ENCODE peak calls at places on chromosomes 7 and 10, in ten cellular contexts. One of them, this sample, is unnamed.

GRCh38 chr7:11749629-11750028 is 82.4 kb downstream of the THSD7A start:
- DNase-seq in PC-9: peak; percentile 71
- DNase-seq in AG04449: no peak
- DNase-seq in brain microvascular endothelial cell: no peak
- DNase-seq in CD8-positive, alpha-beta T cell: no peak
- DNase-seq in body of pancreas: no peak
- DNase-seq in HepG2: no peak
- DNase-seq in dorsolateral prefrontal cortex: no peak
- DNase-seq in breast epithelium: no peak
- DNase-seq in tibial artery: no peak
- DNase-seq in this sample: no peak

GRCh38 chr7:30163231-30163894 is 28.6 kb downstream of the MTURN start:
- DNase-seq in brain microvascular endothelial cell: peak; percentile 45
- DNase-seq in CD8-positive, alpha-beta T cell: no peak
- DNase-seq in HepG2: peak; percentile 10
- DNase-seq in PC-9: no peak
- DNase-seq in tibial artery: no peak
- DNase-seq in AG04449: no peak
- DNase-seq in dorsolateral prefrontal cortex: no peak
- DNase-seq in breast epithelium: no peak
- DNase-seq in body of pancreas: no peak
- DNase-seq in this sample: no peak

GRCh38 chr7:98619450-98620321 is 2.6 kb downstream of the NPTX2 start:
- DNase-seq in breast epithelium: no peak
- DNase-seq in AG04449: no peak
- DNase-seq in HepG2: peak; percentile 69
- DNase-seq in CD8-positive, alpha-beta T cell: no peak
- DNase-seq in body of pancreas: peak; percentile 91
- DNase-seq in dorsolateral prefrontal cortex: peak; percentile 56
- DNase-seq in PC-9: no peak
- DNase-seq in tibial artery: no peak
- DNase-seq in brain microvascular endothelial cell: no peak
- DNase-seq in this sample: peak; percentile 12

GRCh38 chr7:6443372-6443941 is 4.3 kb downstream of the DAGLB start:
- DNase-seq in brain microvascular endothelial cell: peak; percentile 97
- DNase-seq in AG04449: peak; percentile 79
- DNase-seq in PC-9: peak; percentile 93
- DNase-seq in tibial artery: no peak
- DNase-seq in CD8-positive, alpha-beta T cell: no peak
- DNase-seq in dorsolateral prefrontal cortex: no peak
- DNase-seq in body of pancreas: no peak
- DNase-seq in HepG2: peak; percentile 18
- DNase-seq in breast epithelium: no peak
- DNase-seq in this sample: peak; percentile 64

GRCh38 chr10:1615186-1615954 is 122.0 kb downstream of the ADARB2 start:
- DNase-seq in body of pancreas: no peak
- DNase-seq in brain microvascular endothelial cell: no peak
- DNase-seq in PC-9: no peak
- DNase-seq in dorsolateral prefrontal cortex: no peak
- DNase-seq in AG04449: no peak
- DNase-seq in tibial artery: no peak
- DNase-seq in CD8-positive, alpha-beta T cell: no peak
- DNase-seq in HepG2: no peak
- DNase-seq in breast epithelium: no peak
- DNase-seq in this sample: no peak

GRCh38 chr7:19175241-19175640 is 30.0 kb upstream of the FERD3L start:
- DNase-seq in body of pancreas: no peak
- DNase-seq in tibial artery: no peak
- DNase-seq in breast epithelium: no peak
- DNase-seq in CD8-positive, alpha-beta T cell: no peak
- DNase-seq in PC-9: no peak
- DNase-seq in HepG2: no peak
- DNase-seq in dorsolateral prefrontal cortex: no peak
- DNase-seq in AG04449: no peak
- DNase-seq in brain microvascular endothelial cell: no peak
- DNase-seq in this sample: no peak

GRCh38 chr7:25028370-25028971 is 48.5 kb upstream of the OSBPL3 start:
- DNase-seq in breast epithelium: no peak
- DNase-seq in AG04449: peak; percentile 49
- DNase-seq in dorsolateral prefrontal cortex: no peak
- DNase-seq in brain microvascular endothelial cell: peak; percentile 76
- DNase-seq in HepG2: peak; percentile 76
- DNase-seq in tibial artery: no peak
- DNase-seq in body of pancreas: no peak
- DNase-seq in CD8-positive, alpha-beta T cell: no peak
- DNase-seq in PC-9: peak; percentile 99
- DNase-seq in this sample: peak; percentile 89

GRCh38 chr7:101179117-101179779 is 845 bp downstream of the NAT16 start:
- DNase-seq in HepG2: no peak
- DNase-seq in AG04449: no peak
- DNase-seq in brain microvascular endothelial cell: no peak
- DNase-seq in CD8-positive, alpha-beta T cell: no peak
- DNase-seq in breast epithelium: no peak
- DNase-seq in body of pancreas: no peak
- DNase-seq in dorsolateral prefrontal cortex: no peak
- DNase-seq in tibial artery: no peak
- DNase-seq in PC-9: no peak
- DNase-seq in this sample: no peak

GRCh38 chr7:57384380-57384779 is 65.6 kb upstream of the ZNF716 start:
- DNase-seq in brain microvascular endothelial cell: no peak
- DNase-seq in HepG2: no peak
- DNase-seq in AG04449: no peak
- DNase-seq in tibial artery: no peak
- DNase-seq in dorsolateral prefrontal cortex: no peak
- DNase-seq in body of pancreas: no peak
- DNase-seq in CD8-positive, alpha-beta T cell: no peak
- DNase-seq in PC-9: no peak
- DNase-seq in breast epithelium: no peak
- DNase-seq in this sample: no peak

GRCh38 chr10:61708841-61709240 is 46.1 kb downstream of the CABCOCO1 start:
- DNase-seq in dorsolateral prefrontal cortex: no peak
- DNase-seq in body of pancreas: no peak
- DNase-seq in CD8-positive, alpha-beta T cell: no peak
- DNase-seq in brain microvascular endothelial cell: no peak
- DNase-seq in AG04449: no peak
- DNase-seq in HepG2: no peak
- DNase-seq in breast epithelium: no peak
- DNase-seq in PC-9: no peak
- DNase-seq in tibial artery: no peak
- DNase-seq in this sample: no peak

GRCh38 chr7:64651632-64652165 is 14.2 kb upstream of the ZNF107 start:
- DNase-seq in tibial artery: no peak
- DNase-seq in CD8-positive, alpha-beta T cell: no peak
- DNase-seq in brain microvascular endothelial cell: no peak
- DNase-seq in PC-9: no peak
- DNase-seq in AG04449: no peak
- DNase-seq in body of pancreas: no peak
- DNase-seq in HepG2: no peak
- DNase-seq in dorsolateral prefrontal cortex: no peak
- DNase-seq in breast epithelium: no peak
- DNase-seq in this sample: no peak

GRCh38 chr10:133011883-133012282 is 69.5 kb upstream of the CFAP46 start:
- DNase-seq in AG04449: no peak
- DNase-seq in tibial artery: no peak
- DNase-seq in HepG2: no peak
- DNase-seq in dorsolateral prefrontal cortex: no peak
- DNase-seq in CD8-positive, alpha-beta T cell: no peak
- DNase-seq in PC-9: no peak
- DNase-seq in body of pancreas: no peak
- DNase-seq in brain microvascular endothelial cell: no peak
- DNase-seq in breast epithelium: no peak
- DNase-seq in this sample: no peak

GRCh38 chr10:122462533-122463465 is 1.4 kb downstream of the HTRA1 start:
- DNase-seq in tibial artery: peak; percentile 88
- DNase-seq in brain microvascular endothelial cell: peak; percentile 49
- DNase-seq in breast epithelium: peak; percentile 45
- DNase-seq in CD8-positive, alpha-beta T cell: no peak
- DNase-seq in HepG2: no peak
- DNase-seq in PC-9: no peak
- DNase-seq in AG04449: no peak
- DNase-seq in dorsolateral prefrontal cortex: no peak
- DNase-seq in body of pancreas: peak; percentile 37
- DNase-seq in this sample: no peak

GRCh38 chr7:54773472-54774399 is 14.7 kb upstream of the SEC61G start:
- DNase-seq in AG04449: peak; percentile 38
- DNase-seq in PC-9: peak; percentile 94
- DNase-seq in body of pancreas: peak; percentile 89
- DNase-seq in brain microvascular endothelial cell: peak; percentile 69
- DNase-seq in tibial artery: peak; percentile 90
- DNase-seq in HepG2: peak; percentile 73
- DNase-seq in CD8-positive, alpha-beta T cell: peak; percentile 44
- DNase-seq in breast epithelium: peak; percentile 73
- DNase-seq in dorsolateral prefrontal cortex: peak; percentile 82
- DNase-seq in this sample: peak; percentile 51

GRCh38 chr10:110398419-110399162 is 93.9 kb upstream of the SMNDC1 start:
- DNase-seq in brain microvascular endothelial cell: peak; percentile 97
- DNase-seq in dorsolateral prefrontal cortex: no peak
- DNase-seq in tibial artery: peak; percentile 73
- DNase-seq in CD8-positive, alpha-beta T cell: no peak
- DNase-seq in breast epithelium: peak; percentile 71
- DNase-seq in AG04449: peak; percentile 90
- DNase-seq in PC-9: peak; percentile 94
- DNase-seq in body of pancreas: peak; percentile 82
- DNase-seq in HepG2: peak; percentile 68
- DNase-seq in this sample: peak; percentile 100

GRCh38 chr7:12207046-12207445 is 4.0 kb upstream of the TMEM106B start:
- DNase-seq in body of pancreas: peak; percentile 33
- DNase-seq in brain microvascular endothelial cell: no peak
- DNase-seq in HepG2: no peak
- DNase-seq in PC-9: no peak
- DNase-seq in tibial artery: no peak
- DNase-seq in dorsolateral prefrontal cortex: no peak
- DNase-seq in CD8-positive, alpha-beta T cell: no peak
- DNase-seq in breast epithelium: no peak
- DNase-seq in AG04449: no peak
- DNase-seq in this sample: no peak

GRCh38 chr10:550665-551460 is 138.6 kb downstream of the DIP2C start:
- DNase-seq in breast epithelium: no peak
- DNase-seq in CD8-positive, alpha-beta T cell: no peak
- DNase-seq in brain microvascular endothelial cell: no peak
- DNase-seq in AG04449: no peak
- DNase-seq in HepG2: no peak
- DNase-seq in PC-9: no peak
- DNase-seq in body of pancreas: no peak
- DNase-seq in dorsolateral prefrontal cortex: no peak
- DNase-seq in tibial artery: no peak
- DNase-seq in this sample: no peak

GRCh38 chr7:96837583-96837982 is 127.9 kb upstream of the SEM1 start:
- DNase-seq in body of pancreas: no peak
- DNase-seq in CD8-positive, alpha-beta T cell: no peak
- DNase-seq in dorsolateral prefrontal cortex: no peak
- DNase-seq in AG04449: no peak
- DNase-seq in PC-9: no peak
- DNase-seq in tibial artery: no peak
- DNase-seq in breast epithelium: no peak
- DNase-seq in brain microvascular endothelial cell: no peak
- DNase-seq in HepG2: no peak
- DNase-seq in this sample: no peak

DNA sequence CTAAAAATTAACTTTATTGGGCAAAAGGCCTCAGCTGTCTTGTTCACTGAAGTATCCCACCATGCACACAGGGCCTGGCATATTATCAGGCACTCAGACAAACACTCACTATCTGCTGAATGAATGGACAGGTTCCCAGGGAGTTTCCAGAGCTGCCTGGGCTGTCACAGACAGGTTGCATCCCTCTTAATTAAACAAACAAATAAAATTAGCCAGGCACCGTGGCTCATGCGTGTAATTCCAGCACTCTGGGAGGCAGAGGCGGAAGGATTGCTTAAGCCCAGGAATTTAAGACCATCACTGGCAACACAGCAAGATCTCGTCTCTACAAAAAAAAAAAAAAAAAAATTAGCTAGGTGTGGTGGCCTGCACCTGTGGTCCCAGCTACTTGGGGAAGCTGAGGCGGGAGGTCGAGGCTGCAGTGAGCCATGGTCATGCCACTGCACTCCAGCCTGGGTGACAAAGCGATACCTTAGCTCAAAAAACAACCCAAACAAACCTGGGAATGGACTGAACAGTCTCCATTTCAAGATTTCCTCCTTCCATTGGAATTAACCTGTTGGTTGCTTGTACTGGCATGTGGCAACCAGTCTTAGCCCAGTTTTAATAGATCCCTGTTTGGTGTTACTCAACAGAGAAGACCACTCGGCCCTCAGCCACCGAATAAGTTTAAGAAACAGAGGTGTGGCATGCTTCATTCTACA is 1.3 kb upstream of the TSPAN14 start:
- DNase-seq in tibial artery: no peak
- DNase-seq in body of pancreas: no peak
- DNase-seq in dorsolateral prefrontal cortex: no peak
- DNase-seq in HepG2: no peak
- DNase-seq in breast epithelium: no peak
- DNase-seq in CD8-positive, alpha-beta T cell: no peak
- DNase-seq in brain microvascular endothelial cell: no peak
- DNase-seq in AG04449: no peak
- DNase-seq in PC-9: no peak
- DNase-seq in this sample: no peak
- H3K4me3 ChIP-seq in tibial artery: peak overlapping the region; percentile 99
- H3K4me3 ChIP-seq in body of pancreas: no peak overlapping the region
- H3K4me3 ChIP-seq in dorsolateral prefrontal cortex: peak overlapping the region; percentile 49
- H3K4me3 ChIP-seq in HepG2: peak overlapping the region; percentile 65
- H3K4me3 ChIP-seq in breast epithelium: peak overlapping the region; percentile 83
- H3K4me3 ChIP-seq in CD8-positive, alpha-beta T cell: peak overlapping the region; percentile 7
- H3K4me3 ChIP-seq in brain microvascular endothelial cell: peak overlapping the region; percentile 53
- H3K4me3 ChIP-seq in AG04449: no peak overlapping the region
- H3K4me3 ChIP-seq in PC-9: peak overlapping the region; percentile 67
- H3K4me3 ChIP-seq in this sample: peak overlapping the region; percentile 50

GRCh38 chr10:124677291-124677690 is 66.9 kb downstream of the FAM53B start:
- DNase-seq in HepG2: no peak
- DNase-seq in breast epithelium: no peak
- DNase-seq in body of pancreas: no peak
- DNase-seq in tibial artery: no peak
- DNase-seq in PC-9: no peak
- DNase-seq in brain microvascular endothelial cell: no peak
- DNase-seq in dorsolateral prefrontal cortex: no peak
- DNase-seq in CD8-positive, alpha-beta T cell: no peak
- DNase-seq in AG04449: no peak
- DNase-seq in this sample: no peak
- TF ChIP-seq CTCF in HepG2: no peak
- TF ChIP-seq CTCF in breast epithelium: no peak
- TF ChIP-seq CTCF in body of pancreas: no peak
- TF ChIP-seq CTCF in tibial artery: no peak
- TF ChIP-seq CTCF in PC-9: no peak
- TF ChIP-seq CTCF in brain microvascular endothelial cell: no peak
- TF ChIP-seq CTCF in dorsolateral prefrontal cortex: no peak
- TF ChIP-seq CTCF in CD8-positive, alpha-beta T cell: no peak
- TF ChIP-seq CTCF in AG04449: no peak
- TF ChIP-seq CTCF in this sample: no peak

GRCh38 chr10:125977206-125977605 is 80.8 kb downstream of the FANK1 start:
- DNase-seq in PC-9: no peak
- DNase-seq in tibial artery: no peak
- DNase-seq in body of pancreas: no peak
- DNase-seq in brain microvascular endothelial cell: no peak
- DNase-seq in HepG2: no peak
- DNase-seq in AG04449: no peak
- DNase-seq in CD8-positive, alpha-beta T cell: no peak
- DNase-seq in breast epithelium: no peak
- DNase-seq in dorsolateral prefrontal cortex: no peak
- DNase-seq in this sample: no peak
- H3K4me3 ChIP-seq in PC-9: no peak overlapping the region
- H3K4me3 ChIP-seq in tibial artery: no peak overlapping the region
- H3K4me3 ChIP-seq in body of pancreas: no peak overlapping the region
- H3K4me3 ChIP-seq in brain microvascular endothelial cell: no peak overlapping the region
- H3K4me3 ChIP-seq in HepG2: no peak overlapping the region
- H3K4me3 ChIP-seq in AG04449: no peak overlapping the region
- H3K4me3 ChIP-seq in CD8-positive, alpha-beta T cell: no peak overlapping the region
- H3K4me3 ChIP-seq in breast epithelium: no peak overlapping the region
- H3K4me3 ChIP-seq in dorsolateral prefrontal cortex: no peak overlapping the region
- H3K4me3 ChIP-seq in this sample: no peak overlapping the region

GRCh38 chr7:77940647-77941046 is 142.1 kb downstream of the PHTF2 start:
- DNase-seq in body of pancreas: no peak
- DNase-seq in dorsolateral prefrontal cortex: no peak
- DNase-seq in CD8-positive, alpha-beta T cell: no peak
- DNase-seq in AG04449: no peak
- DNase-seq in PC-9: no peak
- DNase-seq in tibial artery: no peak
- DNase-seq in breast epithelium: no peak
- DNase-seq in HepG2: peak; percentile 36
- DNase-seq in brain microvascular endothelial cell: peak; percentile 33
- DNase-seq in this sample: peak; percentile 7
- TF ChIP-seq CTCF in body of pancreas: peak; percentile 48
- TF ChIP-seq CTCF in dorsolateral prefrontal cortex: peak; percentile 73
- TF ChIP-seq CTCF in CD8-positive, alpha-beta T cell: no peak
- TF ChIP-seq CTCF in AG04449: peak; percentile 29
- TF ChIP-seq CTCF in PC-9: peak; percentile 82
- TF ChIP-seq CTCF in tibial artery: peak; percentile 68
- TF ChIP-seq CTCF in breast epithelium: peak; percentile 23
- TF ChIP-seq CTCF in HepG2: peak; percentile 44
- TF ChIP-seq CTCF in brain microvascular endothelial cell: peak; percentile 72
- TF ChIP-seq CTCF in this sample: peak; percentile 72